ENCODE peak calls at places on chromosomes 2 and 18, in six cellular contexts. Q is heart left ventricle, X is tibial artery, S is endodermal cell, T is IMR-90, C is left ventricle myocardium inferior. O is an unnamed sample. For H3K36me3, the result is how much of the 10 kb centered on the place peaks cover.

GRCh38 chr2:20538308-20539132 is 91.6 kb downstream of the RHOB start:
- DNase-seq in Q (no peak), X (no peak), S (peak), T (no peak), C (no peak), O (peak)

GRCh38 chr18:79487198-79488165 is 91.8 kb downstream of the NFATC1 start:
- DNase-seq in Q (no peak), X (peak), S (no peak), T (no peak), C (peak), O (no peak)

GRCh38 chr2:237603718-237604362 is 13.3 kb upstream of the RAB17 start:
- DNase-seq in Q (peak), X (no peak), S (peak), T (peak), C (no peak), O (no peak)

GRCh38 chr2:1674276-1674675 is 70.0 kb downstream of the PXDN start:
- DNase-seq in Q (no peak), X (no peak), S (peak), T (no peak), C (no peak), O (no peak)

GRCh38 chr18:58466636-58467205 is 162.2 kb downstream of the ALPK2 start:
- DNase-seq in Q (no peak), X (no peak), S (no peak), T (no peak), C (no peak), O (no peak)

GRCh38 chr2:9692392-9693137 is 61.8 kb upstream of the YWHAQ start:
- DNase-seq in Q (peak), X (no peak), S (peak), T (no peak), C (peak), O (peak)

GRCh38 chr2:237627463-237628321 is at the start of gene LRRFIP1:
- DNase-seq in Q (peak), X (no peak), S (peak), T (no peak), C (peak), O (peak)

GRCh38 chr2:12728221-12728777 is 11.6 kb downstream of the TRIB2 start:
- DNase-seq in Q (no peak), X (no peak), S (no peak), T (no peak), C (no peak), O (no peak)

GRCh38 chr2:11129598-11130449 is 25.4 kb upstream of the SLC66A3 start:
- DNase-seq in Q (no peak), X (no peak), S (peak), T (no peak), C (peak), O (no peak)

GRCh38 chr2:105836341-105836740 is 91.6 kb downstream of the NCK2 start:
- DNase-seq in Q (no peak), X (no peak), S (no peak), T (no peak), C (no peak), O (no peak)

GRCh38 chr2:225002039-225002655 is 40.1 kb downstream of the DOCK10 start:
- DNase-seq in Q (peak), X (no peak), S (peak), T (peak), C (no peak), O (peak)

GRCh38 chr2:202542142-202542541 is 92.6 kb upstream of the FAM117B start:
- DNase-seq in Q (peak), X (no peak), S (no peak), T (no peak), C (no peak), O (no peak)

GRCh38 chr2:201949036-201950012 is 84.3 kb upstream of the FZD7 start:
- DNase-seq in Q (no peak), X (no peak), S (peak), T (peak), C (no peak), O (no peak)

GRCh38 chr2:72965016-72965415 is 47.7 kb downstream of the EMX1 start:
- DNase-seq in Q (no peak), X (no peak), S (no peak), T (no peak), C (no peak), O (no peak)

GRCh38 chr2:106919012-106919411 is 33.0 kb upstream of the ST6GAL2 start:
- DNase-seq in Q (no peak), X (no peak), S (no peak), T (no peak), C (no peak), O (no peak)

GRCh38 chr2:203873921-203874631 is 6.5 kb downstream of the CTLA4 start:
- DNase-seq in Q (no peak), X (no peak), S (no peak), T (no peak), C (no peak), O (no peak)

GRCh38 chr2:43276962-43277383 is 50.6 kb upstream of the ZFP36L2 start:
- DNase-seq in Q (no peak), X (peak), S (peak), T (no peak), C (peak), O (no peak)

GRCh38 chr2:60275958-60276357 is 277.5 kb downstream of the BCL11A start:
- DNase-seq in Q (no peak), X (no peak), S (no peak), T (no peak), C (no peak), O (no peak)

GRCh38 chr2:29463181-29463900 is 348.1 kb downstream of the CLIP4 start:
- DNase-seq in Q (no peak), X (no peak), S (no peak), T (peak), C (no peak), O (no peak)

GRCh38 chr2:169159686-169160085 is 90.3 kb downstream of the DHRS9 start:
- DNase-seq in Q (no peak), X (no peak), S (no peak), T (no peak), C (no peak), O (no peak)

GRCh38 chr2:224520064-224520463 is 65.1 kb downstream of the CUL3 start:
- DNase-seq in Q (no peak), X (no peak), S (no peak), T (peak), C (no peak), O (no peak)

GRCh38 chr2:74587664-74588277 is 33.3 kb downstream of the DOK1 start:
- DNase-seq in Q (peak), X (peak), S (peak), T (peak), C (peak), O (peak)

GRCh38 chr2:229282758-229283546 is 11.9 kb upstream of the PID1 start:
- DNase-seq in Q (peak), X (no peak), S (no peak), T (peak), C (peak), O (no peak)

GRCh38 chr18:46167971-46168370 is 63.8 kb downstream of the HAUS1 start:
- DNase-seq in Q (no peak), X (no peak), S (peak), T (no peak), C (no peak), O (no peak)

GRCh38 chr2:112757265-112757664 is 7.1 kb downstream of the CKAP2L start:
- DNase-seq in Q (no peak), X (no peak), S (no peak), T (no peak), C (no peak), O (no peak)

GRCh38 chr2:149463328-149464002 is 124.1 kb downstream of the MMADHC start:
- DNase-seq in Q (no peak), X (no peak), S (no peak), T (no peak), C (no peak), O (no peak)

GRCh38 chr2:208265371-208265806 is 666 bp upstream of the PIKFYVE start:
- DNase-seq in Q (no peak), X (no peak), S (peak), T (peak), C (no peak), O (no peak)

GRCh38 chr2:182241936-182242335 is 184.9 kb downstream of the PDE1A start:
- DNase-seq in Q (no peak), X (no peak), S (no peak), T (peak), C (no peak), O (no peak)

GRCh38 chr2:239165206-239165831 is 235.5 kb downstream of the HDAC4 start:
- DNase-seq in Q (no peak), X (peak), S (peak), T (no peak), C (peak), O (no peak)

GRCh38 chr18:41323044-41323443 is 632.0 kb upstream of the PIK3C3 start:
- DNase-seq in Q (no peak), X (no peak), S (no peak), T (peak), C (no peak), O (no peak)

DNA sequence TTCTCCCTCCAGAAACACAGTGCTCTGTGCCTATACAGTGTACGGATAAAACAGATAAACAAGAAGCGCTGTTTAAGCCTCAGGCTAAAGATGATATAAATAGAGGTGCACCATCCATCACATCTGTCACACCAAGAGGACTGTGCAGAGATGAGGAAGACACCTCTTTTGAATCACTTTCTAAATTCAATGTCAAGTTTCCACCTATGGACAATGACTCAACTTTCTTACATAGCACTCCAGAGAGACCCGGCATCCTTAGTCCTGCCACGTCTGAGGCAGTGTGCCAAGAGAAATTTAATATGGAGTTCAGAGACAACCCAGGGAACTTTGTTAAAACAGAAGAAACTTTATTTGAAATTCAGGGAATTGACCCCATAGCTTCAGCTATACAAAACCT is 70.7 kb downstream of the TANK start:
- DNase-seq in Q (no peak), X (no peak), S (no peak), T (no peak), C (no peak), O (no peak)
- H3K36me3 ChIP-seq in Q (half or more), X (half or more), S (under half), T (under half), C (half or more), O (under half)

DNA sequence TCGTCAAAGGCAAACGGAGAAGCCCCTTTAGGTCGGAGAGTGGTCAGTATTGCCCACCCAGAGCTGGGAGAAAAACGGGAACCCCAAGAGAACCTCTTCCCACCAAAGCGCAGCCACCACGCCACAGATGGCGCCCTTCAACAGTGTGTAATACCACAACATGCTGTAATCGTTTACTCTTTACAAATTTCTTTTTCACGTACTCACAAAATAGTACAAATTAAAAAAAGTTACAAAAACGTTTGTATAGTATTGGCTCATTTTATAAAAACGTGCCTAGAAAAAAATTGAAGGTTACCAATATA is 811 bp upstream of the NFE2L2 start:
- DNase-seq in Q (peak), X (no peak), S (no peak), T (peak), C (peak), O (peak)
- TF ChIP-seq CTCF in Q (peak), X (no peak), S (peak), T (peak), C (peak), O (peak)

GRCh38 chr2:134198006-134198634 is 55.8 kb upstream of the MGAT5 start:
- DNase-seq in Q (no peak), X (no peak), S (no peak), T (no peak), C (no peak), O (no peak)

GRCh38 chr2:134199123-134199522 is 54.7 kb upstream of the MGAT5 start:
- DNase-seq in Q (no peak), X (no peak), S (no peak), T (peak), C (no peak), O (no peak)

GRCh38 chr2:134200024-134200423 is 53.8 kb upstream of the MGAT5 start:
- DNase-seq in Q (no peak), X (no peak), S (no peak), T (no peak), C (no peak), O (no peak)

GRCh38 chr2:134195341-134195740 is 58.5 kb upstream of the MGAT5 start:
- DNase-seq in Q (no peak), X (no peak), S (no peak), T (no peak), C (no peak), O (no peak)

DNA sequence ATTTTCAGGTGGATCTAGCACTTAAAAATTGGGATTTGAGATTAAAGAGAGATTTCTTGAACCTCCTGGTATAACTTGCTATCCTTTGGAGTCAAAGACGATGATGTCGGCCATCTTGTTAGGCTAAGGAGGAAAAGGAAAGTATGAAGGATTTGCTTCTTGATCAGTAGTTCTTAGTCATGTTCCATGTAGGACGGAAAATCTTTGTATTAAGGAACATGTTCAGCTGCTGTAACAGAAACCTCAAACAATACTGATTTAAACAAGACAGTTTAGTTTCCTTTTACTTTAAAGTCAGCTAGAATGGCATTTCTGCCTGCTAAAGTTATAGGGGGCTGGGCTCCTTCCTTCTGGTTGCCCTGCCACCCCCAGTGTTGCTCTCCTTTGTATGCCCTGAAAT is 56.4 kb upstream of the MGAT5 start:
- DNase-seq in Q (no peak), X (no peak), S (no peak), T (no peak), C (no peak), O (no peak)
- H3K4me3 ChIP-seq in Q (no peak), X (no peak), S (no peak), T (no peak), C (no peak), O (no peak)

DNA sequence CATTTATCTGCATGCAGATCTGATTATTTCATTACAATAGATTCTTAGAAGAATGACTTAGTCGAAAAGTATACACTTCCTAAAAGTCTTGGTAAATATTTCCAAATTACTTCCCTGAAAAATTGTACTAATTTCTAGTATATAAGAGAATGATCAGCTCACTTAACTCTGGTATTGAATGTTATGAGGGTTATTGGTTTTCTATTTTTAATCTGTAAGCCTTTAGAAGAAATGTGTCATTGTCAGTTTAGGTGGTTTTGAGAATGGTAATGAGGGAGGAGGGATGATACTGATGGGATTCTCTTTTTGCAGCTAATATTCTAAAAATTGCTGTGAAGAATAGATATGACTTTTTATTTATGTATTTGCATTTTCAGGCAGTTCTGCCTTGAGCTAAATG is 23.9 kb downstream of the MOB4 start:
- DNase-seq in Q (no peak), X (no peak), S (no peak), T (no peak), C (no peak), O (no peak)
- H3K36me3 ChIP-seq in Q (half or more), X (half or more), S (half or more), T (under half), C (half or more), O (under half)

DNA sequence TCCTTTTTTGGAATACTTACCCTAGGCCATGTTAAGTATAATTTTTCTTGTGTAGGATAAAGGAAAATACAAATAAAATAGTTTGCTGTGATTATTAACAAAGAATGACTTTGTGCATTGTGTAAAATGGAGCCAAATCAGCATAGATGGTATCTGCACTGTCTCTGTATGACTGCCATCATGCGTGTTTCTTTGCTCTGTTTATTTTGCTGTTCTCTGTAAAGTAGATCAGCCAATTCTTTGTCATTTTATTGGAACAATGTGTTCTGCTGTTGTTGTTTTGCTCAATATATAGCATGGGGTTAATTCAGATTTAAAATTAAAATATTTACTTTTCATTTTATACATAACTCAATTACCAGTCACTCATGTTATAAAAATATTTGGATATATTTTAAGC is 181.3 kb upstream of the UBE2E3 start:
- DNase-seq in Q (no peak), X (no peak), S (no peak), T (no peak), C (no peak), O (no peak)
- TF ChIP-seq CTCF in Q (no peak), X (no peak), S (no peak), T (no peak), C (no peak), O (no peak)

GRCh38 chr2:143123911-143124310 is 5.3 kb upstream of the ARHGAP15 start:
- DNase-seq in Q (no peak), X (no peak), S (no peak), T (no peak), C (no peak), O (no peak)
- H3K4me3 ChIP-seq in Q (no peak), X (no peak), S (no peak), T (no peak), C (no peak), O (no peak)

DNA sequence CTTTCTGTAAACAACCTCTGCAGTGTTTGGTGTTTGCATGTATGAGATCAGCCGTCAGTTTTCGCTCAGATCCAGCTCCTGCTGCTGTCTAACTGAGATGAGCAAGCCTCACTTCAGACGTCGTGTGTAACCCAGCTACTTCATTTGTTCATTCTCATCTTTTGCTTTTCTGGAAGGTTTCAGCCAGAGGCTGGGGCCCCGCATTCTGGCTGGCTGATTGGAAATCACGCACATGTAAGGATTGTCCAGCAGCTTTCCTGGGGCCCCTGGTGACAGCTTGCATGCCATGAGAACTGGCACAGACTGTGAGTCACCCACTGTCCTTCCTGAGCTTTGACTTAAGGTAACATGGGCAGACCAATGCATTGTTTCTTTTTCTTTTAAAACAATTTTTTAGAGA is 49.0 kb downstream of the LDLRAD4 start:
- DNase-seq in Q (no peak), X (no peak), S (peak), T (no peak), C (no peak), O (no peak)
- H3K36me3 ChIP-seq in Q (under half), X (under half), S (under half), T (under half), C (under half), O (under half)

GRCh38 chr2:234730066-234730640 is 221.7 kb upstream of the SH3BP4 start:
- DNase-seq in Q (no peak), X (no peak), S (peak), T (no peak), C (no peak), O (no peak)
- TF ChIP-seq CTCF in Q (no peak), X (no peak), S (no peak), T (no peak), C (no peak), O (no peak)

O was measured in gastrocnemius medialis.